ENCODE peak calls at places on chromosome 20, in four cellular contexts. K is HepG2, I is ovary, G is uterus. L is an unnamed sample.

GRCh38 chr20:25204550-25205276 is 9.2 kb downstream of the ENTPD6 start:
- DNase-seq in K (no peak), I (no peak), G (no peak), L (no peak)

GRCh38 chr20:51500311-51500710 is 42.2 kb downstream of the NFATC2 start:
- DNase-seq in K (no peak), I (no peak), G (no peak), L (no peak)

GRCh38 chr20:38729767-38730166 is 5.5 kb downstream of the SLC32A1 start:
- DNase-seq in K (no peak), I (no peak), G (no peak), L (no peak)

GRCh38 chr20:55538261-55538908 is 466.9 kb downstream of the CBLN4 start:
- DNase-seq in K (no peak), I (no peak), G (no peak), L (no peak)

GRCh38 chr20:60057866-60058807 is 99.9 kb downstream of the CDH26 start:
- DNase-seq in K (no peak), I (no peak), G (peak), L (peak)

GRCh38 chr20:34544109-34544793 is 14.3 kb upstream of the MAP1LC3A start:
- DNase-seq in K (no peak), I (no peak), G (no peak), L (no peak)

GRCh38 chr20:64095927-64096326 is 11.4 kb downstream of the NPBWR2 start:
- DNase-seq in K (no peak), I (no peak), G (no peak), L (no peak)

GRCh38 chr20:22389836-22390542 is 194.4 kb downstream of the FOXA2 start:
- DNase-seq in K (peak), I (no peak), G (no peak), L (peak)

GRCh38 chr20:36404435-36404978 is 98.4 kb downstream of the DLGAP4 start:
- DNase-seq in K (no peak), I (no peak), G (no peak), L (no peak)

GRCh38 chr20:621115-621756 is 11.1 kb upstream of the TCF15 start:
- DNase-seq in K (no peak), I (no peak), G (no peak), L (no peak)

GRCh38 chr20:59591061-59591460 is 13.3 kb upstream of the PHACTR3 start:
- DNase-seq in K (no peak), I (no peak), G (no peak), L (no peak)

GRCh38 chr20:35012227-35013069 is 56.8 kb downstream of the MYH7B start:
- DNase-seq in K (no peak), I (no peak), G (peak), L (peak)

DNA sequence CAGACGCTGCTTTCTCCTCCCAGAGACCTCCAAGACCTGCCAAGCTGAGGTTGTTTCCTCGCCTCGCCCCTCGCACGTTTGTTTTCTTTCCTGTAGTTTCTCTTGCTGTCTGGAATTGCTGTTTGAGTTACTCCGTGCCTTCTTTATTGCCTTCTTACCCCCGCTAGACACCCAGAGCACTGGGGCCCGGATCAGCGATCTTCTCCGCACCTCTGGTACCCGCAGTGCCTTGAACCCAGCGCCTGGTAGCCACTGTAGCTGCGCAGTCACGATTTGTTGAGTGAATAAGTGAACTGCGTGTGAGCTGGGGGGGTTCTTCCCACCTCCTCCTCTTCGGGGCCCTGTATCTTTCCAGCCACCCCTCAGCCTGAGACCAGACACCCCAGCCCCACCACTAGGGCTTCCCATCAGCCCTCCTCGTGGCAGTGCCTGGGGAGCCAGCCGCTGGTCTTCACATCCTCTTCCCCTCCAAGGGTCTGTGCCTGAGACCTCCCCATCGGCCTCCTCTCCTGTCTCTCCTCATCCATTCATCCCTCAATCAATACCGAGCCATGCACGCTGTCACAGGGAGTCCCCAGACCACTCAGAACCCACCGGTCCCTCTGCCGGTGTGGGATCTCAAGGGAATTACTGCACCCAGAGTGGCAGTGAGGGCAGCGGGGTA is 849 bp upstream of the BMP7 start:
- DNase-seq in K (no peak), I (no peak), G (no peak), L (no peak)
- H3K4me3 ChIP-seq in K (no peak), I (no peak), G (no peak), L (no peak)

GRCh38 chr20:19926581-19926980 is 90.6 kb upstream of the NAA20 start:
- DNase-seq in K (no peak), I (no peak), G (no peak), L (peak)

GRCh38 chr20:19930461-19930860 is 86.7 kb upstream of the NAA20 start:
- DNase-seq in K (no peak), I (no peak), G (no peak), L (no peak)

GRCh38 chr20:19929749-19930148 is 87.4 kb upstream of the NAA20 start:
- DNase-seq in K (no peak), I (no peak), G (no peak), L (peak)

GRCh38 chr20:19932170-19932667 is 84.9 kb upstream of the NAA20 start:
- DNase-seq in K (no peak), I (no peak), G (peak), L (peak)

DNA sequence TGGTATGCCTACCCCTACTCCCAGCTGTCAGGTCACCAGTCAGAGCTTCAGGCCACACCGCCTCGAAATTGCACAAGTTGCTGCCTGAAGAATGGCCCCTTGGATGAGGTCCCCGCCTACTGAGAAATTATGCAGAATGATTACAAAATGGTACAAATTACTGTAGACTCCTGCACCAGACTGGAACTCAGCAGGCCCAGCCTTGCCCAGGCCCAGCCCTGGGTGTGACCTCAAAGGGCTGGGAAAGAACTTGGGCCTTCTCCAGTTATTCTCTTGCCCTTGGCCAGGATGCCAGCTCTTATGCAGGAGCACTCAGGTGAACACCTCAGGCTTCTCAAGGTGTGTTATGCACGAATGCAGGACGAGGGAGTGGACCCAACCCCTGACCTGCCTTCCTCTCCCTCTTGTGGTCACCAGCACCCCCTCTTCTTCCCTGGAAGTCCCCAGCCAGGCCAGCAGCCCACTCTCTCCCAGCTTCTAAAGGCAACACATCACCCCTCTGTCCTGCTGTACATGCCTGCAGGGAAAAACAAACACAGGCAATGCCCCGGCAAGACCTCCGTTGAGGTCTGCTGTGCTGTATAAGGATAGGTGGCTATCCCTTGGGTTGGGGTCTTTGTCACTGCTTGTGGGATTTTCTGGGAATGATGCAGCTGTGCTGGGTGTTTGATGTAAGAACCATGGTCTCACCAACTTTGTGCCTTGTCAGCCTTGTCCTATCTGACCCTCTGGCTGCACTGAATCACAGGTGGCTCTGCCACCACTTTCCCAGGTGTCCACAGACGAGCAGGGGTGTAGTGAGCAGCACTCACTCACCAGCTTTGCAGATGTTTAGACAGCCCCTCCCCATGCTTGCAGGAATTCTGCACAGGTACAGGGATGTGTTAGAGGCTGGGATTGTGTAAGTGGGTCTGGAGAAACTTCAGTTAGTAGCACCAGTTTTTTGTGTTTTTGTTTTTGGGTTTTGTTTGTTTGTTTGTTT is 88.5 kb upstream of the NAA20 start:
- DNase-seq in K (no peak), I (no peak), G (no peak), L (no peak)
- TF ChIP-seq CTCF in K (no peak), I (no peak), G (no peak), L (no peak)

GRCh38 chr20:58209652-58210397 is 18.6 kb downstream of the ANKRD60 start:
- DNase-seq in K (peak), I (peak), G (peak), L (peak)
- H3K4me3 ChIP-seq in K (no peak), I (no peak), G (no peak), L (no peak)

GRCh38 chr20:62353289-62354030 is 13.7 kb downstream of the LAMA5 start:
- DNase-seq in K (peak), I (no peak), G (no peak), L (no peak)

GRCh38 chr20:62355527-62356142 is 11.5 kb downstream of the LAMA5 start:
- DNase-seq in K (peak), I (peak), G (peak), L (peak)

GRCh38 chr20:62354031-62354808 is 12.9 kb downstream of the LAMA5 start:
- DNase-seq in K (no peak), I (no peak), G (no peak), L (no peak)

GRCh38 chr20:62356143-62356947 is 10.8 kb downstream of the LAMA5 start:
- DNase-seq in K (no peak), I (peak), G (no peak), L (no peak)

GRCh38 chr20:62354811-62355341 is 12.2 kb downstream of the LAMA5 start:
- DNase-seq in K (no peak), I (no peak), G (no peak), L (no peak)
- TF ChIP-seq CTCF in K (no peak), I (no peak), G (no peak), L (no peak)

GRCh38 chr20:49985617-49986016 is 2.8 kb downstream of the SNAI1 start:
- DNase-seq in K (no peak), I (no peak), G (no peak), L (no peak)
- H3K4me3 ChIP-seq in K (no peak), I (no peak), G (no peak), L (peak)